ENCODE peak calls at places on chromosomes 4 and X, in four cellular contexts. P is endodermal cell, I is coronary artery, B is ovary. E is an unnamed sample.

GRCh38 chrX:16822723-16823122 is 36.5 kb downstream of the TXLNG start:
- DNase-seq in B (no peak), I (no peak), P (no peak), E (no peak)

GRCh38 chr4:19807505-19807904 is 444.2 kb upstream of the SLIT2 start:
- DNase-seq in B (no peak), I (no peak), P (no peak), E (no peak)

GRCh38 chrX:42422961-42423360 is 355.0 kb downstream of the PPP1R2C start:
- DNase-seq in I (no peak), B (no peak), P (no peak), E (no peak)

GRCh38 chr4:53313510-53313909 is 52.4 kb downstream of the SCFD2 start:
- DNase-seq in B (no peak), I (no peak), P (peak; percentile 72), E (no peak)

GRCh38 chr4:118877797-118878196 is 10.9 kb upstream of the SYNPO2 start:
- DNase-seq in I (no peak), B (no peak), P (no peak), E (no peak)

GRCh38 chrX:43552166-43552565 is 103.9 kb upstream of the MAOA start:
- DNase-seq in B (no peak), P (no peak), I (no peak), E (no peak)

GRCh38 chr4:188779586-188779985 is 640.3 kb downstream of the TRIML1 start:
- DNase-seq in I (no peak), B (no peak), P (no peak), E (no peak)

GRCh38 chr4:182564966-182565365 is 321.8 kb downstream of the TENM3 start:
- DNase-seq in B (no peak), I (no peak), P (no peak), E (no peak)

GRCh38 chrX:102840871-102841705 is 96.0 kb upstream of the RAB40AL start:
- DNase-seq in P (no peak), I (no peak), B (no peak), E (no peak)

GRCh38 chr4:99966692-99967091 is 16.6 kb upstream of the H2AZ1 start:
- DNase-seq in P (no peak), B (no peak), I (no peak), E (no peak)

GRCh38 chrX:22577181-22577580 is 304.5 kb downstream of the CBLL2 start:
- DNase-seq in B (no peak), I (no peak), P (no peak), E (no peak)

GRCh38 chrX:44733931-44734330 is 109.9 kb upstream of the DUSP21 start:
- DNase-seq in I (no peak), P (no peak), B (no peak), E (no peak)

GRCh38 chrX:102517331-102517730 is 792 bp upstream of the TMSB15A start:
- DNase-seq in P (no peak), I (no peak), B (no peak), E (no peak)

GRCh38 chr4:136277741-136278140 is 1254.6 kb downstream of the PCDH18 start:
- DNase-seq in I (no peak), B (no peak), P (no peak), E (no peak)

GRCh38 chr4:110492522-110492921 is 16.6 kb downstream of the ENPEP start:
- DNase-seq in P (no peak), I (no peak), B (no peak), E (no peak)

GRCh38 chr4:182756161-182756690 is 161.0 kb downstream of the DCTD start:
- DNase-seq in B (no peak), I (no peak), P (no peak), E (no peak)

GRCh38 chrX:50905334-50905733 is 5.2 kb upstream of the BMP15 start:
- DNase-seq in P (peak; percentile 44), B (no peak), I (no peak), E (no peak)

GRCh38 chr4:128600996-128601857 is 208.3 kb upstream of the JADE1 start:
- DNase-seq in I (no peak), B (peak; percentile 75), P (peak; percentile 78), E (no peak)

GRCh38 chrX:134573683-134574035 is 84.6 kb downstream of the PLAC1 start:
- DNase-seq in B (no peak), P (no peak), I (no peak), E (no peak)

GRCh38 chr4:159770398-159770797 is 667.5 kb downstream of the RAPGEF2 start:
- DNase-seq in P (no peak), I (no peak), B (no peak), E (no peak)
- H3K4me3 ChIP-seq in P (no peak overlapping the region), I (no peak overlapping the region), B (no peak overlapping the region), E (no peak overlapping the region)

GRCh38 chrX:40473460-40474204 is 107.1 kb upstream of the ATP6AP2 start:
- DNase-seq in B (no peak), I (no peak), P (no peak), E (no peak)

GRCh38 chrX:40474205-40474626 is 106.6 kb upstream of the ATP6AP2 start:
- DNase-seq in B (no peak), P (peak; percentile 98), I (no peak), E (no peak)

GRCh38 chrX:40469316-40469715 is 111.5 kb upstream of the ATP6AP2 start:
- DNase-seq in B (no peak), I (no peak), P (no peak), E (no peak)

GRCh38 chrX:40470830-40471429 is 109.8 kb upstream of the ATP6AP2 start:
- DNase-seq in P (peak; percentile 71), B (no peak), I (no peak), E (no peak)

DNA sequence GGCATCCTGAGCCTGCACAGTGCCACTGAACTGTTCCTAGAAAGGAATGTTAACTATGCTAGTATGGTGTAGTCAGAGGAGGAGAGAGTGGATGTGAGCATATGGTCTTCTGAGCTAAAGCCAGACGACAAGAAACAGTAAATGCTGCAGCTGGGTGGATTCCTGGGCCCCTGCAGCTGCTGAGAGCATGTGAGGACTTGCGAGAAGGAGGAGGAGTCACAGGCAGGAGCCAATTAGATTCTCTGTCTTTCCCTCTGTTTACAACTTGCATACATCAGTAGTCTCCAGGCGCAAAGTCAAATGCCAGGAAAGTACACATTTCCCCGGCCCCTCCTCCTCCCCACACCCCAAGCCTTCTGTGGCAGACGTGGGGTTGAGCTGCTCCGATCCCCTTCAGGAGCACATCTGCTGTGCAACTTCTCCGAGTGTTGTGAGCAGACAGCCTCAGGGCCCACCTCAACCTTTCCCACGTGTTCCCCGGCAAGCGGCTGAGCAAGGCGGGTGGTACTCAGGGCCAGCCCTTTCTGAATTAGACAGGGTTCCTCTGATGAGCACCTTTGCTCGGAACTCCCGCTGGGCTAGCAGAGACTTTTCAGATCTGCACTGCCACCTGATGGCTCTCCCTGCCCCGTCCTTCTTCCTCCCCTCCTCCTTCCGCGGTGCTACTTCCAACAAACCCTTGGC is 108.7 kb upstream of the ATP6AP2 start:
- DNase-seq in P (peak; percentile 87), B (peak; percentile 42), I (no peak), E (peak; percentile 13)
- TF ChIP-seq CTCF in P (peak; percentile 49), B (no peak), I (no peak), E (peak; percentile 23)

DNA sequence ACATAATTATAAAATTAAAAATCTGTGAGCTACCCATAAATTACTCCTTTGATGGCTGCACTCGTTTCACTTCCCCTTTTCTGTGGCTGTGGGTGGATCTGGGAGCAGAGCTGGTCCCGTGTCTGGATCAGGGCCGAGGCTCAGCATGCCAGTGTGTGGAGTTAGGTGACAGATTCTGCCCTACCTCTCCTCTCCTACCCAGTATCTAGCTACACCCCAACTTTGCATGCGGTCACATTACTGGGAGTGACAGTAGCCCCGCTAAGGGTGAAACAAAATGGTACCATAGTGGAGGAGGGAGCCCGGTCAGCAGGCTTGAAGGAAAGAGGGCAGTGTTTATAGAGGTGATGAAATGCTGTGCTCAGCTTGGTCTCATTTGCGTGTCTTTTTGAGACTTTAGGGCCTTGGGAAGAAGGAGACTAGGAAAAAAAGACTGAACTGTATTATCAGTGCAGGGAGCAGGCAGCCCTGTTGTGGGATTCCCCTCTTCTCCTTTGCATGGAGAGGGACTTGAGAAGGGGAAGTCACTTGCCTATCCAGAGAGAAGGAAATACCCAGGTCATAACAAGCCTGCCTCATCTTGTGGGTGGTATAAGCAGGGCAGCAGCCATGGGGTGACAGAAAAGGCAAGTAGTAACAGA is 48.4 kb downstream of the ARHGAP10 start:
- DNase-seq in I (no peak), P (no peak), B (no peak), E (peak; percentile 77)
- H3K4me3 ChIP-seq in I (peak overlapping the region; percentile 38), P (no peak overlapping the region), B (no peak overlapping the region), E (peak overlapping the region; percentile 41)

GRCh38 chr4:157204634-157205244 is 15.8 kb upstream of the GRIA2 start:
- DNase-seq in P (peak; percentile 90), B (no peak), I (no peak), E (no peak)
- TF ChIP-seq CTCF in P (peak; percentile 83), B (no peak), I (no peak), E (peak; percentile 67)